ENCODE peak calls at places on chromosomes 5 and 9, in nine cellular contexts. A is hippocampal formation, Y is D341Med, O is EH, D is head of caudate nucleus, B is stromal cell of bone marrow, L is T-helper 9 cell, T is Right ventricle myocardium inferior, W is anterior cingulate cortex. K is an unnamed sample.
A peak's percentile ranks its signal among the peaks of the same experiment; 100 is the strongest.

GRCh38 chr5:40652441-40653220 is 27.1 kb upstream of the PTGER4 start:
- DNase-seq in A (no peak), Y (no peak), O (no peak), D (no peak), B (no peak), L (no peak), T (no peak), W (no peak), K (no peak)

GRCh38 chr9:83675466-83675865 is 32.3 kb downstream of the UBQLN1 start:
- DNase-seq in A (no peak), Y (no peak), O (peak; percentile 21), D (no peak), B (no peak), L (no peak), T (no peak), W (no peak), K (no peak)

GRCh38 chr5:176817864-176818377 is 7.6 kb downstream of the UNC5A start:
- DNase-seq in A (no peak), Y (peak; percentile 87), O (no peak), D (no peak), B (no peak), L (no peak), T (peak; percentile 72), W (peak; percentile 18), K (no peak)

GRCh38 chr5:152549709-152550108 is 144.6 kb upstream of the NMUR2 start:
- DNase-seq in A (no peak), Y (no peak), O (no peak), D (no peak), B (no peak), L (no peak), T (no peak), W (no peak), K (no peak)

GRCh38 chr5:10546186-10546585 is 17.7 kb upstream of the ANKRD33B start:
- DNase-seq in A (no peak), Y (no peak), O (no peak), D (no peak), B (no peak), L (no peak), T (no peak), W (no peak), K (no peak)

GRCh38 chr5:42614509-42614908 is 142.1 kb upstream of the CCDC152 start:
- DNase-seq in A (no peak), Y (no peak), O (no peak), D (no peak), B (peak; percentile 19), L (no peak), T (no peak), W (no peak), K (no peak)

GRCh38 chr5:154475613-154476342 is 2.2 kb downstream of the HAND1 start:
- DNase-seq in A (no peak), Y (no peak), O (no peak), D (no peak), B (no peak), L (no peak), T (no peak), W (no peak), K (no peak)

GRCh38 chr5:91266184-91266705 is 116.9 kb downstream of the ARRDC3 start:
- DNase-seq in A (no peak), Y (no peak), O (peak; percentile 67), D (no peak), B (peak; percentile 33), L (no peak), T (no peak), W (no peak), K (no peak)

GRCh38 chr9:79858509-79858908 is 286.7 kb downstream of the TLE4 start:
- DNase-seq in A (peak; percentile 9), Y (no peak), O (peak; percentile 55), D (no peak), B (no peak), L (no peak), T (no peak), W (no peak), K (no peak)

GRCh38 chr5:156393980-156394379 is 67.0 kb downstream of the SGCD start:
- DNase-seq in A (no peak), Y (no peak), O (no peak), D (no peak), B (no peak), L (no peak), T (no peak), W (no peak), K (no peak)

GRCh38 chr9:104740596-104740995 is 6.9 kb upstream of the NIPSNAP3A start:
- DNase-seq in A (no peak), Y (no peak), O (peak; percentile 80), D (no peak), B (peak; percentile 37), L (no peak), T (no peak), W (no peak), K (no peak)

GRCh38 chr9:112849363-112849922 is 41.2 kb downstream of the SLC46A2 start:
- DNase-seq in A (no peak), Y (no peak), O (no peak), D (no peak), B (no peak), L (no peak), T (no peak), W (no peak), K (no peak)

GRCh38 chr5:178068293-178068692 is 45.0 kb upstream of the N4BP3 start:
- DNase-seq in A (no peak), Y (no peak), O (no peak), D (no peak), B (no peak), L (no peak), T (no peak), W (no peak), K (no peak)

GRCh38 chr9:111559000-111559610 is 34.1 kb downstream of the ZNF483 start:
- DNase-seq in A (no peak), Y (no peak), O (peak; percentile 39), D (no peak), B (peak; percentile 25), L (no peak), T (no peak), W (no peak), K (no peak)

GRCh38 chr5:36891266-36891665 is 14.7 kb downstream of the NIPBL start:
- DNase-seq in A (no peak), Y (no peak), O (no peak), D (no peak), B (no peak), L (no peak), T (no peak), W (no peak), K (no peak)

GRCh38 chr5:178490935-178491632 is 99.1 kb downstream of the COL23A1 start:
- DNase-seq in A (no peak), Y (no peak), O (no peak), D (no peak), B (no peak), L (no peak), T (no peak), W (no peak), K (no peak)

GRCh38 chr9:137685035-137685885 is 66.5 kb downstream of the EHMT1 start:
- DNase-seq in A (no peak), Y (no peak), O (peak; percentile 87), D (no peak), B (peak; percentile 48), L (no peak), T (no peak), W (no peak), K (no peak)

GRCh38 chr9:124341455-124342170 is 73.6 kb downstream of the PSMB7 start:
- DNase-seq in A (no peak), Y (no peak), O (no peak), D (no peak), B (no peak), L (no peak), T (peak; percentile 25), W (no peak), K (no peak)

GRCh38 chr5:2737273-2738155 is 14.0 kb downstream of the IRX2 start:
- DNase-seq in A (no peak), Y (no peak), O (no peak), D (peak; percentile 14), B (no peak), L (no peak), T (no peak), W (no peak), K (no peak)

K was measured in gastrocnemius medialis.